ENCODE peak calls at places on chromosomes 4 and X, in eight cellular contexts. One of them, this sample, is unnamed.

GRCh38 chr4:120850048-120850599 is 72.4 kb downstream of the PRDM5 start:
- DNase-seq in GM12878: no peak
- DNase-seq in left ventricle myocardium inferior: no peak
- DNase-seq in aorta: no peak
- DNase-seq in A549: no peak
- DNase-seq in naive thymus-derived CD4-positive, alpha-beta T cell: no peak
- DNase-seq in uterus: no peak
- DNase-seq in cardiac muscle cell: no peak
- DNase-seq in this sample: no peak

GRCh38 chr4:125321709-125322362 is 7.1 kb downstream of the FAT4 start:
- DNase-seq in cardiac muscle cell: no peak
- DNase-seq in GM12878: no peak
- DNase-seq in A549: no peak
- DNase-seq in left ventricle myocardium inferior: no peak
- DNase-seq in uterus: no peak
- DNase-seq in aorta: no peak
- DNase-seq in naive thymus-derived CD4-positive, alpha-beta T cell: no peak
- DNase-seq in this sample: no peak

GRCh38 chr4:115920637-115921036 is 807.2 kb upstream of the NDST4 start:
- DNase-seq in aorta: no peak
- DNase-seq in GM12878: no peak
- DNase-seq in uterus: no peak
- DNase-seq in naive thymus-derived CD4-positive, alpha-beta T cell: no peak
- DNase-seq in cardiac muscle cell: no peak
- DNase-seq in left ventricle myocardium inferior: no peak
- DNase-seq in A549: no peak
- DNase-seq in this sample: no peak

GRCh38 chr4:99754756-99755155 is 61.9 kb upstream of the DAPP1 start:
- DNase-seq in aorta: no peak
- DNase-seq in uterus: no peak
- DNase-seq in left ventricle myocardium inferior: no peak
- DNase-seq in A549: no peak
- DNase-seq in cardiac muscle cell: no peak
- DNase-seq in GM12878: no peak
- DNase-seq in naive thymus-derived CD4-positive, alpha-beta T cell: no peak
- DNase-seq in this sample: no peak

GRCh38 chr4:79574741-79575451 is 166.9 kb upstream of the GK2 start:
- DNase-seq in GM12878: no peak
- DNase-seq in uterus: no peak
- DNase-seq in aorta: no peak
- DNase-seq in left ventricle myocardium inferior: no peak
- DNase-seq in naive thymus-derived CD4-positive, alpha-beta T cell: no peak
- DNase-seq in A549: no peak
- DNase-seq in cardiac muscle cell: no peak
- DNase-seq in this sample: no peak

GRCh38 chr4:111198426-111198825 is 575.5 kb upstream of the PITX2 start:
- DNase-seq in GM12878: no peak
- DNase-seq in naive thymus-derived CD4-positive, alpha-beta T cell: no peak
- DNase-seq in A549: no peak
- DNase-seq in aorta: no peak
- DNase-seq in uterus: no peak
- DNase-seq in left ventricle myocardium inferior: no peak
- DNase-seq in cardiac muscle cell: no peak
- DNase-seq in this sample: no peak

GRCh38 chrX:153882086-153882498 is 3.9 kb downstream of the L1CAM start:
- DNase-seq in cardiac muscle cell: no peak
- DNase-seq in A549: no peak
- DNase-seq in aorta: no peak
- DNase-seq in naive thymus-derived CD4-positive, alpha-beta T cell: no peak
- DNase-seq in uterus: no peak
- DNase-seq in GM12878: no peak
- DNase-seq in left ventricle myocardium inferior: no peak
- DNase-seq in this sample: no peak

GRCh38 chr4:175823015-175823741 is 11.1 kb upstream of the GPM6A start:
- DNase-seq in GM12878: peak; percentile 39
- DNase-seq in uterus: no peak
- DNase-seq in A549: no peak
- DNase-seq in naive thymus-derived CD4-positive, alpha-beta T cell: no peak
- DNase-seq in aorta: no peak
- DNase-seq in left ventricle myocardium inferior: no peak
- DNase-seq in cardiac muscle cell: no peak
- DNase-seq in this sample: no peak

GRCh38 chr4:17511950-17512795 is at the start of gene QDPR:
- DNase-seq in GM12878: peak; percentile 19
- DNase-seq in A549: peak; percentile 54
- DNase-seq in left ventricle myocardium inferior: peak; percentile 86
- DNase-seq in uterus: peak; percentile 59
- DNase-seq in naive thymus-derived CD4-positive, alpha-beta T cell: peak; percentile 70
- DNase-seq in cardiac muscle cell: peak; percentile 95
- DNase-seq in aorta: peak; percentile 91
- DNase-seq in this sample: no peak

GRCh38 chr4:17510582-17510981 is 1.3 kb downstream of the QDPR start:
- DNase-seq in uterus: no peak
- DNase-seq in left ventricle myocardium inferior: no peak
- DNase-seq in GM12878: no peak
- DNase-seq in aorta: no peak
- DNase-seq in A549: no peak
- DNase-seq in naive thymus-derived CD4-positive, alpha-beta T cell: no peak
- DNase-seq in cardiac muscle cell: no peak
- DNase-seq in this sample: no peak

GRCh38 chr4:17514865-17515264 is at the start of gene CLRN2:
- DNase-seq in naive thymus-derived CD4-positive, alpha-beta T cell: no peak
- DNase-seq in uterus: no peak
- DNase-seq in A549: no peak
- DNase-seq in cardiac muscle cell: no peak
- DNase-seq in aorta: no peak
- DNase-seq in left ventricle myocardium inferior: no peak
- DNase-seq in GM12878: no peak
- DNase-seq in this sample: no peak

GRCh38 chr4:17511041-17511949 is 595 bp downstream of the QDPR start:
- DNase-seq in A549: peak; percentile 28
- DNase-seq in aorta: peak; percentile 77
- DNase-seq in uterus: peak; percentile 57
- DNase-seq in left ventricle myocardium inferior: peak; percentile 56
- DNase-seq in cardiac muscle cell: peak; percentile 71
- DNase-seq in naive thymus-derived CD4-positive, alpha-beta T cell: no peak
- DNase-seq in GM12878: no peak
- DNase-seq in this sample: no peak

DNA sequence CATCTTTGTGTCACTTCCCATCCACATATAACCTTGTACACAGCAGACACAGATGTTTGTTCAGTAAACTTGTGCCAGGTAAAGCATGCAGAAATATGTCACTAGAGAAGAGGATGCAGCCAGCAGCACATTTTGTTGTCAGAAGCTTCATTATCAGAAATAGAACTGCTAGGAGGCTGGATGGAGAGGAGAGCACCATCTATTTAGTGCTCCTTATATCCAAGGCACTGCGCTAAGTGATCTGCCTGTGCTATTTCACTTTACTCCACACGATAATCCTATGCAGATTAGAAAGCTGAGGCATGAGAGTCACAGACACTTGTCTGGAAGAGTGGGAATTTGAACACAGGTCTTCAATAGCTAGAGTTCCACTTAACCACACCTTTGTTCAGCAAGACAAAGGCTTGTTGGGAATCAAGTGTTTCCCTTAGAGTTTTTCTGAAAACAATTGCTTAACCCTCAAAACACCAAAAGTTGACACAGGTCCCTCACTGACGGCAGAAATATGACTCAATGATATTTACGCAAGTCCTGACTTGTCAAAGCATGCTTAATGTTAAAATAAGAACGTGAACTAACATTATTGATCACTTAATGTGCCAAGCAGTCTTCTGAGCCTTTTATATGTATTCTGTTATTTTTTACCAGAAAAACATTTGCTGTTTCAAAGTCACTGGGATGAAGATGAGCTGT is 1.2 kb upstream of the QDPR start:
- DNase-seq in left ventricle myocardium inferior: no peak
- DNase-seq in aorta: no peak
- DNase-seq in uterus: no peak
- DNase-seq in naive thymus-derived CD4-positive, alpha-beta T cell: no peak
- DNase-seq in cardiac muscle cell: no peak
- DNase-seq in GM12878: no peak
- DNase-seq in A549: no peak
- DNase-seq in this sample: no peak
- H3K4me3 ChIP-seq in left ventricle myocardium inferior: no peak overlapping the region
- H3K4me3 ChIP-seq in aorta: no peak overlapping the region
- H3K4me3 ChIP-seq in uterus: no peak overlapping the region
- H3K4me3 ChIP-seq in naive thymus-derived CD4-positive, alpha-beta T cell: peak overlapping the region; percentile 68
- H3K4me3 ChIP-seq in cardiac muscle cell: no peak overlapping the region
- H3K4me3 ChIP-seq in GM12878: no peak overlapping the region
- H3K4me3 ChIP-seq in A549: no peak overlapping the region
- H3K4me3 ChIP-seq in this sample: no peak overlapping the region

GRCh38 chrX:132861076-132861475 is 97.4 kb downstream of the HS6ST2 start:
- DNase-seq in A549: no peak
- DNase-seq in uterus: no peak
- DNase-seq in naive thymus-derived CD4-positive, alpha-beta T cell: no peak
- DNase-seq in GM12878: no peak
- DNase-seq in left ventricle myocardium inferior: no peak
- DNase-seq in cardiac muscle cell: no peak
- DNase-seq in aorta: no peak
- DNase-seq in this sample: no peak
- H3K9me3 ChIP-seq in A549: no peaks in the 10 kb centered on the region
- H3K9me3 ChIP-seq in uterus: no peaks in the 10 kb centered on the region
- H3K9me3 ChIP-seq in naive thymus-derived CD4-positive, alpha-beta T cell: no peaks in the 10 kb centered on the region
- H3K9me3 ChIP-seq in GM12878: no peaks in the 10 kb centered on the region
- H3K9me3 ChIP-seq in left ventricle myocardium inferior: no peaks in the 10 kb centered on the region
- H3K9me3 ChIP-seq in cardiac muscle cell: no peaks in the 10 kb centered on the region
- H3K9me3 ChIP-seq in aorta: no peaks in the 10 kb centered on the region
- H3K9me3 ChIP-seq in this sample: no peaks in the 10 kb centered on the region

GRCh38 chr4:86810867-86811266 is 38.3 kb downstream of the SLC10A6 start:
- DNase-seq in GM12878: no peak
- DNase-seq in aorta: no peak
- DNase-seq in naive thymus-derived CD4-positive, alpha-beta T cell: no peak
- DNase-seq in uterus: no peak
- DNase-seq in cardiac muscle cell: no peak
- DNase-seq in left ventricle myocardium inferior: no peak
- DNase-seq in A549: no peak
- DNase-seq in this sample: no peak
- H3K4me3 ChIP-seq in GM12878: no peak overlapping the region
- H3K4me3 ChIP-seq in aorta: no peak overlapping the region
- H3K4me3 ChIP-seq in naive thymus-derived CD4-positive, alpha-beta T cell: no peak overlapping the region
- H3K4me3 ChIP-seq in uterus: no peak overlapping the region
- H3K4me3 ChIP-seq in cardiac muscle cell: no peak overlapping the region
- H3K4me3 ChIP-seq in left ventricle myocardium inferior: no peak overlapping the region
- H3K4me3 ChIP-seq in A549: no peak overlapping the region
- H3K4me3 ChIP-seq in this sample: no peak overlapping the region

GRCh38 chrX:2224141-2224540 is 276.6 kb downstream of the DHRSX start:
- DNase-seq in naive thymus-derived CD4-positive, alpha-beta T cell: no peak
- DNase-seq in uterus: no peak
- DNase-seq in aorta: no peak
- DNase-seq in A549: no peak
- DNase-seq in GM12878: no peak
- DNase-seq in left ventricle myocardium inferior: no peak
- DNase-seq in cardiac muscle cell: no peak
- DNase-seq in this sample: no peak

GRCh38 chrX:2226182-2226581 is 274.6 kb downstream of the DHRSX start:
- DNase-seq in A549: no peak
- DNase-seq in naive thymus-derived CD4-positive, alpha-beta T cell: no peak
- DNase-seq in uterus: no peak
- DNase-seq in left ventricle myocardium inferior: no peak
- DNase-seq in cardiac muscle cell: no peak
- DNase-seq in GM12878: no peak
- DNase-seq in aorta: no peak
- DNase-seq in this sample: no peak

GRCh38 chrX:2224597-2225235 is 276.1 kb downstream of the DHRSX start:
- DNase-seq in naive thymus-derived CD4-positive, alpha-beta T cell: no peak
- DNase-seq in GM12878: no peak
- DNase-seq in uterus: no peak
- DNase-seq in A549: no peak
- DNase-seq in cardiac muscle cell: no peak
- DNase-seq in left ventricle myocardium inferior: no peak
- DNase-seq in aorta: no peak
- DNase-seq in this sample: no peak

GRCh38 chrX:2220296-2220695 is 280.5 kb downstream of the DHRSX start:
- DNase-seq in naive thymus-derived CD4-positive, alpha-beta T cell: no peak
- DNase-seq in aorta: no peak
- DNase-seq in A549: no peak
- DNase-seq in uterus: no peak
- DNase-seq in left ventricle myocardium inferior: no peak
- DNase-seq in cardiac muscle cell: no peak
- DNase-seq in GM12878: no peak
- DNase-seq in this sample: no peak

DNA sequence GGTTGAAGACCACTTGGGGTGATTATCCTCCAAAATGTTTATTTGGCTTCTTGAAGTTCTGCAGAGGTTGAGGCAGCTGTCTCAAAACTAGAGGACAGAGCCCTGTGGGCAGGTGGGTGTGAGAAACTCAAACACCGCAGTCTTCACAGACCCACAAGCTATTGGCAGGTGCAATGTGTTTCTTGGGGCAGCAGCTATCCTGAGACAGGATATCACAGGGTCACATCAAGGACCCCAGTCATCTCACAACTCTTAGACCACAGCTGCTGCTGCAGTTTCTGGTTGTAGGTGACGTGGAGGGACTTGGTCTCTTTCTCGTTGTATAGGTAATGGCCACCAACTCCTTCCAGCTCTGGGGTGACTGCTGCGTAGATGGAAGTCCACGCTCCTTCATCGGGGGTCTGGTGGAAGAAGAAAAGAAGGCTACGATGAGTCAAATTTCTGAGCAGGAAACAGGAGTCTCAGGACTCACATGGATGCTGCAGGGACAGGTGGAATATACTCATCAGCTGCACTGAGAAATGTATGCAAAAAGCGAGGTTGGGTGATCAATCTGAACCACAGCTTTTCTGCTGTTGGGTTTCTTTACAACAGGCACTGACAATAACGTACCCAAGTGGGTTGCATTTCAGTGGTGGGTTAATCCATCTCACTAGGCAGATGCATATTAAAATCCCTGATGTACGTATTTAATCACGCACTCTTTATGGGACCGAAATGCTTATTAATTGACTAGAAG is 279.8 kb downstream of the DHRSX start:
- DNase-seq in aorta: no peak
- DNase-seq in GM12878: no peak
- DNase-seq in cardiac muscle cell: no peak
- DNase-seq in uterus: no peak
- DNase-seq in naive thymus-derived CD4-positive, alpha-beta T cell: no peak
- DNase-seq in left ventricle myocardium inferior: no peak
- DNase-seq in A549: no peak
- DNase-seq in this sample: no peak
- H3K9me3 ChIP-seq in aorta: peaks cover 13% of the 10 kb centered on the region
- H3K9me3 ChIP-seq in GM12878: peaks cover 29% of the 10 kb centered on the region
- H3K9me3 ChIP-seq in cardiac muscle cell: no peaks in the 10 kb centered on the region
- H3K9me3 ChIP-seq in uterus: peaks cover 24% of the 10 kb centered on the region
- H3K9me3 ChIP-seq in naive thymus-derived CD4-positive, alpha-beta T cell: peaks cover 7% of the 10 kb centered on the region
- H3K9me3 ChIP-seq in left ventricle myocardium inferior: peaks cover 52% of the 10 kb centered on the region
- H3K9me3 ChIP-seq in A549: peaks cover 24% of the 10 kb centered on the region
- H3K9me3 ChIP-seq in this sample: peaks cover 30% of the 10 kb centered on the region

GRCh38 chr4:108166038-108166437 is 2.7 kb downstream of the LEF1 start:
- DNase-seq in GM12878: no peak
- DNase-seq in left ventricle myocardium inferior: no peak
- DNase-seq in cardiac muscle cell: no peak
- DNase-seq in aorta: no peak
- DNase-seq in A549: no peak
- DNase-seq in naive thymus-derived CD4-positive, alpha-beta T cell: peak; percentile 82
- DNase-seq in uterus: no peak
- DNase-seq in this sample: no peak
- H3K4me3 ChIP-seq in GM12878: peak overlapping the region; percentile 20
- H3K4me3 ChIP-seq in left ventricle myocardium inferior: peak overlapping the region; percentile 71
- H3K4me3 ChIP-seq in cardiac muscle cell: peak overlapping the region; percentile 96
- H3K4me3 ChIP-seq in aorta: no peak overlapping the region
- H3K4me3 ChIP-seq in A549: no peak overlapping the region
- H3K4me3 ChIP-seq in naive thymus-derived CD4-positive, alpha-beta T cell: peak overlapping the region; percentile 77
- H3K4me3 ChIP-seq in uterus: no peak overlapping the region
- H3K4me3 ChIP-seq in this sample: no peak overlapping the region

This sample was measured in esophagus muscularis mucosa.